ENCODE peak calls at places on chromosomes 3 and 15, in eight cellular contexts. O is NCI-H446; H is Calu3; Y is NCI-H2029; K is hippocampal formation; S is globus pallidus; C is stimulated activated CD8-positive, alpha-beta memory T cell treated with anti-CD3 and anti-CD28 coated beads, Interleukin-7, amount 100 ng/mL, for 48 hours; R is frontal cortex. M is an unnamed sample.

GRCh38 chr15:68277131-68277604 is 377 bp upstream of the FEM1B start:
- DNase-seq in O (peak; percentile 70), H (no peak), Y (no peak), K (no peak), S (peak; percentile 71), C (no peak), R (peak; percentile 45), M (peak; percentile 87)

GRCh38 chr15:101288905-101289513 is 6.0 kb downstream of the SNRPA1 start:
- DNase-seq in O (peak; percentile 43), H (peak; percentile 36), Y (peak; percentile 18), K (no peak), S (peak; percentile 38), C (no peak), R (no peak), M (peak; percentile 23)

GRCh38 chr3:110070539-110070916 is 733.2 kb upstream of the DPPA4 start:
- DNase-seq in O (no peak), H (no peak), Y (no peak), K (no peak), S (no peak), C (no peak), R (no peak), M (no peak)

GRCh38 chr15:65757256-65757655 is 34.8 kb downstream of the DENND4A start:
- DNase-seq in O (no peak), H (no peak), Y (no peak), K (no peak), S (no peak), C (no peak), R (no peak), M (no peak)

GRCh38 chr3:188170461-188171459 is 16.8 kb downstream of the LPP start:
- DNase-seq in O (no peak), H (no peak), Y (no peak), K (no peak), S (no peak), C (no peak), R (no peak), M (no peak)

GRCh38 chr3:72338942-72339749 is 509.1 kb downstream of the SHQ1 start:
- DNase-seq in O (no peak), H (peak; percentile 79), Y (no peak), K (peak; percentile 30), S (peak; percentile 57), C (peak; percentile 15), R (no peak), M (no peak)

GRCh38 chr3:177263615-177264365 is 66.5 kb upstream of the TBL1XR1 start:
- DNase-seq in O (no peak), H (no peak), Y (no peak), K (no peak), S (no peak), C (no peak), R (no peak), M (no peak)

GRCh38 chr15:48017747-48018146 is 103.0 kb upstream of the SLC24A5 start:
- DNase-seq in O (no peak), H (no peak), Y (no peak), K (no peak), S (no peak), C (no peak), R (no peak), M (no peak)

GRCh38 chr3:43180027-43180426 is 74.1 kb upstream of the POMGNT2 start:
- DNase-seq in O (no peak), H (peak; percentile 27), Y (no peak), K (no peak), S (no peak), C (no peak), R (no peak), M (no peak)

GRCh38 chr3:51703026-51703775 is 3.7 kb upstream of the GRM2 start:
- DNase-seq in O (no peak), H (no peak), Y (peak; percentile 26), K (no peak), S (no peak), C (no peak), R (no peak), M (no peak)

GRCh38 chr3:175266993-175267960 is 408.1 kb downstream of the NAALADL2 start:
- DNase-seq in O (no peak), H (no peak), Y (no peak), K (no peak), S (no peak), C (no peak), R (no peak), M (no peak)

GRCh38 chr3:19645093-19645492 is 288.9 kb downstream of the EFHB start:
- DNase-seq in O (peak; percentile 18), H (no peak), Y (peak; percentile 10), K (no peak), S (no peak), C (no peak), R (no peak), M (no peak)

GRCh38 chr15:89575656-89576416 is 567 bp downstream of the TICRR start:
- DNase-seq in O (no peak), H (peak; percentile 31), Y (no peak), K (no peak), S (no peak), C (no peak), R (no peak), M (no peak)

GRCh38 chr3:76349715-76350480 is 564.5 kb upstream of the ZNF717 start:
- DNase-seq in O (no peak), H (no peak), Y (no peak), K (no peak), S (no peak), C (no peak), R (no peak), M (no peak)

GRCh38 chr3:20077054-20077453 is 36.8 kb downstream of the KAT2B start:
- DNase-seq in O (no peak), H (no peak), Y (no peak), K (no peak), S (no peak), C (no peak), R (no peak), M (no peak)

GRCh38 chr3:61111764-61112163 is 139.5 kb downstream of the FHIT start:
- DNase-seq in O (no peak), H (no peak), Y (no peak), K (no peak), S (no peak), C (no peak), R (no peak), M (no peak)

GRCh38 chr15:88262064-88262463 is 5.5 kb upstream of the NTRK3 start:
- DNase-seq in O (no peak), H (no peak), Y (no peak), K (no peak), S (no peak), C (no peak), R (no peak), M (no peak)

GRCh38 chr3:114057011-114057347 is 442 bp downstream of the QTRT2 start:
- DNase-seq in O (no peak), H (no peak), Y (no peak), K (no peak), S (no peak), C (no peak), R (no peak), M (no peak)

GRCh38 chr3:53796161-53796560 is 50.1 kb downstream of the CHDH start:
- DNase-seq in O (no peak), H (no peak), Y (peak; percentile 40), K (peak; percentile 56), S (peak; percentile 65), C (no peak), R (peak; percentile 31), M (peak; percentile 44)

GRCh38 chr15:84761534-84762190 is 13.3 kb downstream of the ZNF592 start:
- DNase-seq in O (no peak), H (no peak), Y (no peak), K (no peak), S (no peak), C (no peak), R (no peak), M (no peak)

M was measured in midbrain.